ENCODE peak calls at places on chromosome 10, in nine cellular contexts. One of them, this sample, is unnamed.
A peak's percentile ranks its signal among the peaks of the same experiment; 100 is the strongest.

GRCh38 chr10:4763513-4763912 is 62.5 kb upstream of the AKR1E2 start:
- DNase-seq in glomerular endothelial cell: no peak
- DNase-seq in WTC11: no peak
- DNase-seq in activated gamma-delta T cell treated with anti-CD3 and anti-CD28 coated beads, Interleukin-2, amount 50 U/mL, for 16 hours: no peak
- DNase-seq in stimulated activated effector memory CD8-positive, alpha-beta T cell treated with anti-CD3 and anti-CD28 coated beads, Interleukin-12 subunit alpha, Interleukin-12 subunit beta, amount 100 ng/mL, for 72 hours: no peak
- DNase-seq in activated naive CD4-positive, alpha-beta T cell treated with anti-CD3 and anti-CD28 coated beads for 36 hours: no peak
- DNase-seq in OCI-LY7: no peak
- DNase-seq in NB4: no peak
- DNase-seq in nephron progenitor cell: no peak
- DNase-seq in this sample: no peak

GRCh38 chr10:87705339-87705738 is 45.7 kb downstream of the PAPSS2 start:
- DNase-seq in glomerular endothelial cell: no peak
- DNase-seq in WTC11: no peak
- DNase-seq in activated gamma-delta T cell treated with anti-CD3 and anti-CD28 coated beads, Interleukin-2, amount 50 U/mL, for 16 hours: no peak
- DNase-seq in stimulated activated effector memory CD8-positive, alpha-beta T cell treated with anti-CD3 and anti-CD28 coated beads, Interleukin-12 subunit alpha, Interleukin-12 subunit beta, amount 100 ng/mL, for 72 hours: no peak
- DNase-seq in activated naive CD4-positive, alpha-beta T cell treated with anti-CD3 and anti-CD28 coated beads for 36 hours: no peak
- DNase-seq in OCI-LY7: no peak
- DNase-seq in NB4: no peak
- DNase-seq in nephron progenitor cell: no peak
- DNase-seq in this sample: no peak

GRCh38 chr10:69498711-69499471 is 47.6 kb downstream of the TSPAN15 start:
- DNase-seq in glomerular endothelial cell: no peak
- DNase-seq in WTC11: no peak
- DNase-seq in activated gamma-delta T cell treated with anti-CD3 and anti-CD28 coated beads, Interleukin-2, amount 50 U/mL, for 16 hours: no peak
- DNase-seq in stimulated activated effector memory CD8-positive, alpha-beta T cell treated with anti-CD3 and anti-CD28 coated beads, Interleukin-12 subunit alpha, Interleukin-12 subunit beta, amount 100 ng/mL, for 72 hours: no peak
- DNase-seq in activated naive CD4-positive, alpha-beta T cell treated with anti-CD3 and anti-CD28 coated beads for 36 hours: no peak
- DNase-seq in OCI-LY7: no peak
- DNase-seq in NB4: no peak
- DNase-seq in nephron progenitor cell: no peak
- DNase-seq in this sample: no peak

GRCh38 chr10:108275895-108276685 is 1111.6 kb upstream of the SORCS1 start:
- DNase-seq in glomerular endothelial cell: no peak
- DNase-seq in WTC11: no peak
- DNase-seq in activated gamma-delta T cell treated with anti-CD3 and anti-CD28 coated beads, Interleukin-2, amount 50 U/mL, for 16 hours: no peak
- DNase-seq in stimulated activated effector memory CD8-positive, alpha-beta T cell treated with anti-CD3 and anti-CD28 coated beads, Interleukin-12 subunit alpha, Interleukin-12 subunit beta, amount 100 ng/mL, for 72 hours: no peak
- DNase-seq in activated naive CD4-positive, alpha-beta T cell treated with anti-CD3 and anti-CD28 coated beads for 36 hours: no peak
- DNase-seq in OCI-LY7: no peak
- DNase-seq in NB4: no peak
- DNase-seq in nephron progenitor cell: peak; percentile 5
- DNase-seq in this sample: no peak

GRCh38 chr10:123965973-123966895 is 74.6 kb upstream of the CPXM2 start:
- DNase-seq in glomerular endothelial cell: no peak
- DNase-seq in WTC11: no peak
- DNase-seq in activated gamma-delta T cell treated with anti-CD3 and anti-CD28 coated beads, Interleukin-2, amount 50 U/mL, for 16 hours: no peak
- DNase-seq in stimulated activated effector memory CD8-positive, alpha-beta T cell treated with anti-CD3 and anti-CD28 coated beads, Interleukin-12 subunit alpha, Interleukin-12 subunit beta, amount 100 ng/mL, for 72 hours: no peak
- DNase-seq in activated naive CD4-positive, alpha-beta T cell treated with anti-CD3 and anti-CD28 coated beads for 36 hours: no peak
- DNase-seq in OCI-LY7: no peak
- DNase-seq in NB4: no peak
- DNase-seq in nephron progenitor cell: no peak
- DNase-seq in this sample: no peak

GRCh38 chr10:114031113-114031512 is 12.6 kb upstream of the ADRB1 start:
- DNase-seq in glomerular endothelial cell: no peak
- DNase-seq in WTC11: no peak
- DNase-seq in activated gamma-delta T cell treated with anti-CD3 and anti-CD28 coated beads, Interleukin-2, amount 50 U/mL, for 16 hours: no peak
- DNase-seq in stimulated activated effector memory CD8-positive, alpha-beta T cell treated with anti-CD3 and anti-CD28 coated beads, Interleukin-12 subunit alpha, Interleukin-12 subunit beta, amount 100 ng/mL, for 72 hours: no peak
- DNase-seq in activated naive CD4-positive, alpha-beta T cell treated with anti-CD3 and anti-CD28 coated beads for 36 hours: no peak
- DNase-seq in OCI-LY7: no peak
- DNase-seq in NB4: no peak
- DNase-seq in nephron progenitor cell: no peak
- DNase-seq in this sample: no peak

GRCh38 chr10:70652761-70653657 is 19.3 kb upstream of the ADAMTS14 start:
- DNase-seq in glomerular endothelial cell: no peak
- DNase-seq in WTC11: no peak
- DNase-seq in activated gamma-delta T cell treated with anti-CD3 and anti-CD28 coated beads, Interleukin-2, amount 50 U/mL, for 16 hours: no peak
- DNase-seq in stimulated activated effector memory CD8-positive, alpha-beta T cell treated with anti-CD3 and anti-CD28 coated beads, Interleukin-12 subunit alpha, Interleukin-12 subunit beta, amount 100 ng/mL, for 72 hours: no peak
- DNase-seq in activated naive CD4-positive, alpha-beta T cell treated with anti-CD3 and anti-CD28 coated beads for 36 hours: no peak
- DNase-seq in OCI-LY7: no peak
- DNase-seq in NB4: no peak
- DNase-seq in nephron progenitor cell: no peak
- DNase-seq in this sample: no peak

GRCh38 chr10:131979336-131979735 is 2.4 kb downstream of the BNIP3 start:
- DNase-seq in glomerular endothelial cell: no peak
- DNase-seq in WTC11: no peak
- DNase-seq in activated gamma-delta T cell treated with anti-CD3 and anti-CD28 coated beads, Interleukin-2, amount 50 U/mL, for 16 hours: no peak
- DNase-seq in stimulated activated effector memory CD8-positive, alpha-beta T cell treated with anti-CD3 and anti-CD28 coated beads, Interleukin-12 subunit alpha, Interleukin-12 subunit beta, amount 100 ng/mL, for 72 hours: no peak
- DNase-seq in activated naive CD4-positive, alpha-beta T cell treated with anti-CD3 and anti-CD28 coated beads for 36 hours: no peak
- DNase-seq in OCI-LY7: no peak
- DNase-seq in NB4: no peak
- DNase-seq in nephron progenitor cell: no peak
- DNase-seq in this sample: no peak

GRCh38 chr10:122149138-122149606 is 121.9 kb upstream of the BTBD16 start:
- DNase-seq in glomerular endothelial cell: no peak
- DNase-seq in WTC11: no peak
- DNase-seq in activated gamma-delta T cell treated with anti-CD3 and anti-CD28 coated beads, Interleukin-2, amount 50 U/mL, for 16 hours: no peak
- DNase-seq in stimulated activated effector memory CD8-positive, alpha-beta T cell treated with anti-CD3 and anti-CD28 coated beads, Interleukin-12 subunit alpha, Interleukin-12 subunit beta, amount 100 ng/mL, for 72 hours: no peak
- DNase-seq in activated naive CD4-positive, alpha-beta T cell treated with anti-CD3 and anti-CD28 coated beads for 36 hours: no peak
- DNase-seq in OCI-LY7: no peak
- DNase-seq in NB4: no peak
- DNase-seq in nephron progenitor cell: no peak
- DNase-seq in this sample: no peak

GRCh38 chr10:69389827-69390490 is 26.8 kb downstream of the TACR2 start:
- DNase-seq in glomerular endothelial cell: no peak
- DNase-seq in WTC11: peak; percentile 59
- DNase-seq in activated gamma-delta T cell treated with anti-CD3 and anti-CD28 coated beads, Interleukin-2, amount 50 U/mL, for 16 hours: no peak
- DNase-seq in stimulated activated effector memory CD8-positive, alpha-beta T cell treated with anti-CD3 and anti-CD28 coated beads, Interleukin-12 subunit alpha, Interleukin-12 subunit beta, amount 100 ng/mL, for 72 hours: no peak
- DNase-seq in activated naive CD4-positive, alpha-beta T cell treated with anti-CD3 and anti-CD28 coated beads for 36 hours: peak; percentile 45
- DNase-seq in OCI-LY7: peak; percentile 29
- DNase-seq in NB4: peak; percentile 67
- DNase-seq in nephron progenitor cell: no peak
- DNase-seq in this sample: no peak

GRCh38 chr10:21532694-21533576 is 1.1 kb upstream of the MLLT10 start:
- DNase-seq in glomerular endothelial cell: no peak
- DNase-seq in WTC11: no peak
- DNase-seq in activated gamma-delta T cell treated with anti-CD3 and anti-CD28 coated beads, Interleukin-2, amount 50 U/mL, for 16 hours: no peak
- DNase-seq in stimulated activated effector memory CD8-positive, alpha-beta T cell treated with anti-CD3 and anti-CD28 coated beads, Interleukin-12 subunit alpha, Interleukin-12 subunit beta, amount 100 ng/mL, for 72 hours: no peak
- DNase-seq in activated naive CD4-positive, alpha-beta T cell treated with anti-CD3 and anti-CD28 coated beads for 36 hours: no peak
- DNase-seq in OCI-LY7: no peak
- DNase-seq in NB4: no peak
- DNase-seq in nephron progenitor cell: no peak
- DNase-seq in this sample: no peak

This sample was measured in RPMI8226.